ENCODE peak calls at places on chromosome 1, in nine cellular contexts. One of them, this sample, is unnamed.

GRCh38 chr1:192477630-192478029 is 97.9 kb upstream of the RGS1 start:
- DNase-seq in GM06990: peak
- DNase-seq in Calu3: no peak
- DNase-seq in astrocyte of the spinal cord: peak
- DNase-seq in GM13977: peak
- DNase-seq in epithelial cell of esophagus: peak
- DNase-seq in Peyer's patch: no peak
- DNase-seq in coronary artery: no peak
- DNase-seq in heart left ventricle: no peak
- DNase-seq in this sample: no peak

GRCh38 chr1:62237950-62238374 is 43.3 kb downstream of the L1TD1 start:
- DNase-seq in coronary artery: no peak
- DNase-seq in Calu3: no peak
- DNase-seq in epithelial cell of esophagus: no peak
- DNase-seq in astrocyte of the spinal cord: no peak
- DNase-seq in GM06990: no peak
- DNase-seq in GM13977: no peak
- DNase-seq in Peyer's patch: no peak
- DNase-seq in heart left ventricle: no peak
- DNase-seq in this sample: no peak

GRCh38 chr1:3126756-3127718 is 58.0 kb downstream of the PRDM16 start:
- DNase-seq in astrocyte of the spinal cord: peak
- DNase-seq in coronary artery: no peak
- DNase-seq in Peyer's patch: no peak
- DNase-seq in epithelial cell of esophagus: no peak
- DNase-seq in Calu3: no peak
- DNase-seq in GM13977: no peak
- DNase-seq in GM06990: no peak
- DNase-seq in heart left ventricle: no peak
- DNase-seq in this sample: no peak

GRCh38 chr1:156860113-156860638 is 489 bp upstream of the NTRK1 start:
- DNase-seq in heart left ventricle: peak
- DNase-seq in astrocyte of the spinal cord: peak
- DNase-seq in Calu3: peak
- DNase-seq in coronary artery: no peak
- DNase-seq in GM06990: peak
- DNase-seq in GM13977: peak
- DNase-seq in Peyer's patch: no peak
- DNase-seq in epithelial cell of esophagus: peak
- DNase-seq in this sample: peak

GRCh38 chr1:94713472-94714141 is 106.5 kb upstream of the SLC44A3 start:
- DNase-seq in heart left ventricle: peak
- DNase-seq in coronary artery: no peak
- DNase-seq in Calu3: peak
- DNase-seq in Peyer's patch: peak
- DNase-seq in GM13977: peak
- DNase-seq in GM06990: peak
- DNase-seq in astrocyte of the spinal cord: peak
- DNase-seq in epithelial cell of esophagus: peak
- DNase-seq in this sample: no peak

GRCh38 chr1:224707849-224708725 is 92.0 kb downstream of the CNIH3 start:
- DNase-seq in heart left ventricle: no peak
- DNase-seq in GM06990: no peak
- DNase-seq in epithelial cell of esophagus: peak
- DNase-seq in astrocyte of the spinal cord: peak
- DNase-seq in Calu3: no peak
- DNase-seq in coronary artery: no peak
- DNase-seq in GM13977: no peak
- DNase-seq in Peyer's patch: no peak
- DNase-seq in this sample: no peak

GRCh38 chr1:69648486-69648885 is 80.8 kb downstream of the LRRC7 start:
- DNase-seq in epithelial cell of esophagus: peak
- DNase-seq in heart left ventricle: no peak
- DNase-seq in Peyer's patch: no peak
- DNase-seq in GM06990: no peak
- DNase-seq in coronary artery: no peak
- DNase-seq in GM13977: no peak
- DNase-seq in Calu3: no peak
- DNase-seq in astrocyte of the spinal cord: peak
- DNase-seq in this sample: no peak

GRCh38 chr1:159983681-159984080 is 29.6 kb upstream of the SLAMF9 start:
- DNase-seq in GM13977: no peak
- DNase-seq in heart left ventricle: no peak
- DNase-seq in Calu3: no peak
- DNase-seq in epithelial cell of esophagus: no peak
- DNase-seq in GM06990: no peak
- DNase-seq in Peyer's patch: no peak
- DNase-seq in coronary artery: peak
- DNase-seq in astrocyte of the spinal cord: no peak
- DNase-seq in this sample: no peak

GRCh38 chr1:198932351-198932991 is 293.6 kb downstream of the PTPRC start:
- DNase-seq in epithelial cell of esophagus: peak
- DNase-seq in astrocyte of the spinal cord: peak
- DNase-seq in coronary artery: no peak
- DNase-seq in heart left ventricle: no peak
- DNase-seq in GM13977: no peak
- DNase-seq in Peyer's patch: no peak
- DNase-seq in GM06990: no peak
- DNase-seq in Calu3: peak
- DNase-seq in this sample: no peak

GRCh38 chr1:38138498-38139233 is 92.1 kb upstream of the POU3F1 start:
- DNase-seq in Peyer's patch: peak
- DNase-seq in GM06990: no peak
- DNase-seq in heart left ventricle: peak
- DNase-seq in Calu3: no peak
- DNase-seq in astrocyte of the spinal cord: peak
- DNase-seq in coronary artery: peak
- DNase-seq in GM13977: peak
- DNase-seq in epithelial cell of esophagus: peak
- DNase-seq in this sample: no peak

GRCh38 chr1:195345149-195345548 is 1263.1 kb downstream of the KCNT2 start:
- DNase-seq in Peyer's patch: no peak
- DNase-seq in GM06990: no peak
- DNase-seq in coronary artery: no peak
- DNase-seq in GM13977: no peak
- DNase-seq in Calu3: no peak
- DNase-seq in epithelial cell of esophagus: peak
- DNase-seq in astrocyte of the spinal cord: no peak
- DNase-seq in heart left ventricle: no peak
- DNase-seq in this sample: no peak
- TF ChIP-seq CTCF in Peyer's patch: no peak
- TF ChIP-seq CTCF in GM06990: peak
- TF ChIP-seq CTCF in coronary artery: no peak
- TF ChIP-seq CTCF in GM13977: no peak
- TF ChIP-seq CTCF in Calu3: no peak
- TF ChIP-seq CTCF in epithelial cell of esophagus: peak
- TF ChIP-seq CTCF in astrocyte of the spinal cord: no peak
- TF ChIP-seq CTCF in heart left ventricle: no peak
- TF ChIP-seq CTCF in this sample: no peak

GRCh38 chr1:1302006-1302430 is 5.7 kb downstream of the ACAP3 start:
- DNase-seq in GM06990: no peak
- DNase-seq in astrocyte of the spinal cord: no peak
- DNase-seq in coronary artery: no peak
- DNase-seq in Peyer's patch: no peak
- DNase-seq in heart left ventricle: no peak
- DNase-seq in Calu3: no peak
- DNase-seq in epithelial cell of esophagus: no peak
- DNase-seq in GM13977: no peak
- DNase-seq in this sample: no peak

GRCh38 chr1:1297802-1298424 is 9.8 kb downstream of the ACAP3 start:
- DNase-seq in Peyer's patch: no peak
- DNase-seq in heart left ventricle: no peak
- DNase-seq in astrocyte of the spinal cord: no peak
- DNase-seq in epithelial cell of esophagus: no peak
- DNase-seq in GM06990: no peak
- DNase-seq in coronary artery: no peak
- DNase-seq in Calu3: no peak
- DNase-seq in GM13977: no peak
- DNase-seq in this sample: no peak

GRCh38 chr1:1298861-1299685 is 8.7 kb downstream of the ACAP3 start:
- DNase-seq in GM13977: no peak
- DNase-seq in coronary artery: no peak
- DNase-seq in Calu3: no peak
- DNase-seq in heart left ventricle: no peak
- DNase-seq in Peyer's patch: no peak
- DNase-seq in GM06990: no peak
- DNase-seq in astrocyte of the spinal cord: no peak
- DNase-seq in epithelial cell of esophagus: no peak
- DNase-seq in this sample: no peak

GRCh38 chr1:1300352-1300739 is 7.4 kb downstream of the ACAP3 start:
- DNase-seq in epithelial cell of esophagus: no peak
- DNase-seq in Calu3: no peak
- DNase-seq in heart left ventricle: no peak
- DNase-seq in GM13977: no peak
- DNase-seq in coronary artery: no peak
- DNase-seq in Peyer's patch: no peak
- DNase-seq in astrocyte of the spinal cord: no peak
- DNase-seq in GM06990: no peak
- DNase-seq in this sample: no peak

GRCh38 chr1:1299686-1300351 is 7.9 kb downstream of the ACAP3 start:
- DNase-seq in GM06990: no peak
- DNase-seq in Calu3: peak
- DNase-seq in astrocyte of the spinal cord: no peak
- DNase-seq in coronary artery: no peak
- DNase-seq in GM13977: peak
- DNase-seq in Peyer's patch: no peak
- DNase-seq in epithelial cell of esophagus: peak
- DNase-seq in heart left ventricle: no peak
- DNase-seq in this sample: no peak
- TF ChIP-seq CTCF in GM06990: peak
- TF ChIP-seq CTCF in Calu3: peak
- TF ChIP-seq CTCF in astrocyte of the spinal cord: peak
- TF ChIP-seq CTCF in coronary artery: no peak
- TF ChIP-seq CTCF in GM13977: peak
- TF ChIP-seq CTCF in Peyer's patch: peak
- TF ChIP-seq CTCF in epithelial cell of esophagus: peak
- TF ChIP-seq CTCF in heart left ventricle: peak
- TF ChIP-seq CTCF in this sample: peak

GRCh38 chr1:230643887-230644286 is 1.6 kb downstream of the COG2 start:
- DNase-seq in Peyer's patch: no peak
- DNase-seq in heart left ventricle: no peak
- DNase-seq in GM06990: no peak
- DNase-seq in astrocyte of the spinal cord: peak
- DNase-seq in GM13977: peak
- DNase-seq in epithelial cell of esophagus: peak
- DNase-seq in Calu3: peak
- DNase-seq in coronary artery: no peak
- DNase-seq in this sample: no peak
- TF ChIP-seq CTCF in Peyer's patch: no peak
- TF ChIP-seq CTCF in heart left ventricle: no peak
- TF ChIP-seq CTCF in GM06990: peak
- TF ChIP-seq CTCF in astrocyte of the spinal cord: no peak
- TF ChIP-seq CTCF in GM13977: no peak
- TF ChIP-seq CTCF in epithelial cell of esophagus: no peak
- TF ChIP-seq CTCF in Calu3: no peak
- TF ChIP-seq CTCF in coronary artery: no peak
- TF ChIP-seq CTCF in this sample: no peak

GRCh38 chr1:200134116-200134515 is 106.6 kb downstream of the NR5A2 start:
- DNase-seq in GM06990: no peak
- DNase-seq in astrocyte of the spinal cord: no peak
- DNase-seq in GM13977: no peak
- DNase-seq in heart left ventricle: no peak
- DNase-seq in Calu3: no peak
- DNase-seq in epithelial cell of esophagus: peak
- DNase-seq in Peyer's patch: peak
- DNase-seq in coronary artery: no peak
- DNase-seq in this sample: no peak

GRCh38 chr1:200136384-200136783 is 108.9 kb downstream of the NR5A2 start:
- DNase-seq in GM13977: no peak
- DNase-seq in Calu3: no peak
- DNase-seq in heart left ventricle: no peak
- DNase-seq in Peyer's patch: no peak
- DNase-seq in coronary artery: no peak
- DNase-seq in epithelial cell of esophagus: no peak
- DNase-seq in astrocyte of the spinal cord: no peak
- DNase-seq in GM06990: no peak
- DNase-seq in this sample: no peak

GRCh38 chr1:200143347-200143746 is 115.8 kb downstream of the NR5A2 start:
- DNase-seq in Calu3: no peak
- DNase-seq in GM06990: no peak
- DNase-seq in epithelial cell of esophagus: no peak
- DNase-seq in coronary artery: no peak
- DNase-seq in Peyer's patch: no peak
- DNase-seq in astrocyte of the spinal cord: no peak
- DNase-seq in GM13977: no peak
- DNase-seq in heart left ventricle: no peak
- DNase-seq in this sample: no peak

DNA sequence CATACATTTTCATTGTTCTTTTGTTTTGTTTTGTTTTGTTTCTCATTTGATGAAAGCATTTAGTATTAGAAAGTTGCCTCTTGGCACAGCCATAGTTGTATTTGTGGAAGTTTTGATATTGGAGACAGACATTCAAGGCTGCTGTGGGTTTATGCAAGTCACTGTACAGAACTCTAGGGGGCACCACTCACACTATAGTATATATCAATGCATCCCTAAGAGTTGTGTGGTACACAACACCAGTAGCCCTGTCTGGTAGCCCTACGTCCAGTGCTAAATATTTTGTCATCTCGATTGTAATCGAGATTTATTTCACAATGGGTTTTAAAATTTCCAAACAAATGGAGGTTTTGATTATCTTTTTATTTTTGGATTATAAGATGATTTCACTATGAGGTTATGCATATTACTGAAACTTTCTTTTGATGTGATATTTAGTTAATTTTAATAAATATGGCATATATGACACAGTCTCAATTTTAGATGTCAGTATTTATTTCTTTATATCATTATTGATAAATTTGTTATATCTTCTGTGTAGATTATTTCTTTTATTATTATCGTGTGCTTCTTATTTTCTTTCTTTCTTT is 112.2 kb downstream of the NR5A2 start:
- DNase-seq in Calu3: peak
- DNase-seq in heart left ventricle: no peak
- DNase-seq in coronary artery: no peak
- DNase-seq in astrocyte of the spinal cord: peak
- DNase-seq in GM06990: no peak
- DNase-seq in GM13977: peak
- DNase-seq in epithelial cell of esophagus: peak
- DNase-seq in Peyer's patch: peak
- DNase-seq in this sample: no peak
- TF ChIP-seq CTCF in Calu3: peak
- TF ChIP-seq CTCF in heart left ventricle: peak
- TF ChIP-seq CTCF in coronary artery: no peak
- TF ChIP-seq CTCF in astrocyte of the spinal cord: peak
- TF ChIP-seq CTCF in GM06990: peak
- TF ChIP-seq CTCF in GM13977: peak
- TF ChIP-seq CTCF in epithelial cell of esophagus: peak
- TF ChIP-seq CTCF in Peyer's patch: peak
- TF ChIP-seq CTCF in this sample: peak